ENCODE peak calls at places on chromosomes 5 and 9, in six cellular contexts. B is Right ventricle myocardium inferior, Z is PC-3, R is NCI-H1930, I is HFFc6, P is EL. E is an unnamed sample.
A peak's percentile ranks its signal among the peaks of the same experiment; 100 is the strongest.

GRCh38 chr5:73066466-73066865 is 53.9 kb upstream of the TMEM171 start:
- DNase-seq in Z (no peak), I (peak; percentile 50), P (peak; percentile 81), R (no peak), B (no peak), E (peak; percentile 9)

GRCh38 chr5:133423618-133424282 is 188.6 kb downstream of the FSTL4 start:
- DNase-seq in I (peak; percentile 19), Z (peak; percentile 48), R (peak; percentile 9), P (peak; percentile 38), B (peak; percentile 83), E (peak; percentile 74)

GRCh38 chr5:93622240-93622885 is 39.3 kb downstream of the NR2F1 start:
- DNase-seq in I (peak; percentile 82), B (no peak), R (peak; percentile 45), P (peak; percentile 32), Z (peak; percentile 43), E (peak; percentile 88)

GRCh38 chr9:126891676-126892075 is 22.9 kb upstream of the RALGPS1 start:
- DNase-seq in Z (peak; percentile 57), R (no peak), P (no peak), I (no peak), B (no peak), E (no peak)

GRCh38 chr5:124477577-124477976 is 268.9 kb downstream of the ZNF608 start:
- DNase-seq in R (no peak), I (no peak), Z (no peak), B (no peak), P (no peak), E (no peak)

GRCh38 chr5:2756211-2756746 is 4.8 kb upstream of the IRX2 start:
- DNase-seq in P (peak; percentile 89), B (no peak), Z (peak; percentile 70), R (no peak), I (peak; percentile 64), E (no peak)

GRCh38 chr5:170312666-170313065 is 15.1 kb upstream of the LCP2 start:
- DNase-seq in Z (no peak), B (no peak), I (no peak), R (no peak), P (peak; percentile 14), E (no peak)

GRCh38 chr9:132597073-132597775 is 14.8 kb downstream of the BARHL1 start:
- DNase-seq in P (no peak), R (no peak), Z (no peak), B (peak; percentile 85), I (no peak), E (no peak)

GRCh38 chr9:137294091-137294683 is 7.9 kb downstream of the NRARP start:
- DNase-seq in I (peak; percentile 28), R (no peak), B (no peak), P (peak; percentile 50), Z (peak; percentile 74), E (peak; percentile 87)

GRCh38 chr5:1745806-1746370 is 53.7 kb downstream of the MRPL36 start:
- DNase-seq in I (no peak), Z (no peak), B (no peak), R (no peak), P (no peak), E (no peak)

GRCh38 chr5:142659405-142659804 is 26.5 kb downstream of the FGF1 start:
- DNase-seq in P (no peak), R (no peak), I (no peak), B (no peak), Z (no peak), E (no peak)

GRCh38 chr9:87434341-87434740 is 63.3 kb upstream of the DAPK1 start:
- DNase-seq in Z (no peak), B (no peak), I (no peak), R (no peak), P (no peak), E (no peak)

GRCh38 chr5:177540438-177540837 is 13.9 kb downstream of the FAM193B start:
- DNase-seq in B (no peak), R (no peak), I (no peak), Z (no peak), P (no peak), E (no peak)

GRCh38 chr5:111224561-111224989 is 391 bp downstream of the CAMK4 start:
- DNase-seq in Z (no peak), B (no peak), R (no peak), I (no peak), P (no peak), E (no peak)

GRCh38 chr9:95230046-95230445 is 87.5 kb downstream of the FANCC start:
- DNase-seq in B (no peak), P (no peak), R (no peak), I (no peak), Z (no peak), E (no peak)

GRCh38 chr5:126414874-126415502 is 8.2 kb upstream of the GRAMD2B start:
- DNase-seq in R (no peak), Z (peak; percentile 2), B (no peak), P (peak; percentile 60), I (peak; percentile 56), E (no peak)

GRCh38 chr5:68953885-68954617 is 139.8 kb upstream of the SLC30A5 start:
- DNase-seq in I (no peak), Z (no peak), B (no peak), P (peak; percentile 6), R (no peak), E (no peak)

GRCh38 chr9:89593776-89594427 is 10.9 kb upstream of the GADD45G start:
- DNase-seq in Z (peak; percentile 58), R (peak; percentile 33), P (peak; percentile 21), B (peak; percentile 66), I (peak; percentile 10), E (peak; percentile 43)

E was measured in RKO.